ENCODE peak calls at places on chromosomes 4 and X, in four cellular contexts. One of them, this sample, is unnamed.

GRCh38 chrX:134676440-134676839 is 18.2 kb upstream of the PLAC1 start:
- DNase-seq in K562: no peak
- DNase-seq in GM12878: no peak
- DNase-seq in HepG2: no peak
- DNase-seq in this sample: peak; percentile 71

GRCh38 chrX:10615931-10616780 is 4.2 kb downstream of the MID1 start:
- DNase-seq in HepG2: no peak
- DNase-seq in K562: peak; percentile 25
- DNase-seq in GM12878: no peak
- DNase-seq in this sample: no peak

GRCh38 chr4:153488006-153488718 is 22.0 kb downstream of the TMEM131L start:
- DNase-seq in GM12878: peak; percentile 94
- DNase-seq in K562: no peak
- DNase-seq in HepG2: no peak
- DNase-seq in this sample: no peak

GRCh38 chrX:80576267-80576666 is 156.0 kb downstream of the TENT5D start:
- DNase-seq in K562: no peak
- DNase-seq in HepG2: no peak
- DNase-seq in GM12878: no peak
- DNase-seq in this sample: no peak

GRCh38 chrX:126701380-126701779 is 118.1 kb upstream of the PRR32 start:
- DNase-seq in K562: no peak
- DNase-seq in GM12878: no peak
- DNase-seq in HepG2: no peak
- DNase-seq in this sample: no peak

GRCh38 chr4:122762966-122763716 is 30.6 kb downstream of the BBS12 start:
- DNase-seq in HepG2: no peak
- DNase-seq in GM12878: no peak
- DNase-seq in K562: no peak
- DNase-seq in this sample: no peak

GRCh38 chr4:83219344-83219990 is 65.1 kb downstream of the COQ2 start:
- DNase-seq in GM12878: peak; percentile 77
- DNase-seq in HepG2: no peak
- DNase-seq in K562: no peak
- DNase-seq in this sample: no peak

GRCh38 chr4:176988226-176988625 is 195.5 kb upstream of the VEGFC start:
- DNase-seq in K562: no peak
- DNase-seq in HepG2: no peak
- DNase-seq in GM12878: no peak
- DNase-seq in this sample: peak; percentile 87

GRCh38 chr4:116024954-116025708 is 911.7 kb upstream of the NDST4 start:
- DNase-seq in K562: no peak
- DNase-seq in GM12878: no peak
- DNase-seq in HepG2: peak; percentile 3
- DNase-seq in this sample: no peak

GRCh38 chr4:158769175-158769831 is 477 bp downstream of the FNIP2 start:
- DNase-seq in GM12878: no peak
- DNase-seq in HepG2: no peak
- DNase-seq in K562: peak; percentile 61
- DNase-seq in this sample: no peak

GRCh38 chr4:11426716-11427115 is 2.0 kb downstream of the HS3ST1 start:
- DNase-seq in GM12878: no peak
- DNase-seq in K562: no peak
- DNase-seq in HepG2: no peak
- DNase-seq in this sample: no peak

GRCh38 chr4:164779811-164780216 is 25.9 kb downstream of the SMIM31 start:
- DNase-seq in K562: peak; percentile 26
- DNase-seq in HepG2: peak; percentile 13
- DNase-seq in GM12878: peak; percentile 30
- DNase-seq in this sample: peak; percentile 13

GRCh38 chr4:142607976-142608375 is 238.1 kb downstream of the INPP4B start:
- DNase-seq in GM12878: no peak
- DNase-seq in HepG2: no peak
- DNase-seq in K562: no peak
- DNase-seq in this sample: no peak

GRCh38 chr4:52904421-52904820 is 42.3 kb downstream of the RASL11B start:
- DNase-seq in K562: no peak
- DNase-seq in HepG2: no peak
- DNase-seq in GM12878: no peak
- DNase-seq in this sample: no peak

GRCh38 chrX:75968293-75968692 is 183.2 kb upstream of the MAGEE2 start:
- DNase-seq in GM12878: no peak
- DNase-seq in K562: no peak
- DNase-seq in HepG2: peak; percentile 3
- DNase-seq in this sample: no peak

GRCh38 chrX:51825432-51825831 is 68.0 kb upstream of the MAGED1 start:
- DNase-seq in GM12878: no peak
- DNase-seq in HepG2: no peak
- DNase-seq in K562: no peak
- DNase-seq in this sample: no peak

GRCh38 chr4:126364290-126364978 is 1049.7 kb downstream of the FAT4 start:
- DNase-seq in HepG2: no peak
- DNase-seq in GM12878: no peak
- DNase-seq in K562: no peak
- DNase-seq in this sample: no peak

GRCh38 chr4:185033950-185034349 is 15.7 kb downstream of the HELT start:
- DNase-seq in K562: no peak
- DNase-seq in HepG2: no peak
- DNase-seq in GM12878: peak; percentile 9
- DNase-seq in this sample: no peak

GRCh38 chr4:123477804-123478209 is 81.2 kb downstream of the SPRY1 start:
- DNase-seq in GM12878: no peak
- DNase-seq in HepG2: peak; percentile 41
- DNase-seq in K562: no peak
- DNase-seq in this sample: no peak

GRCh38 chr4:188619456-188620149 is 480.4 kb downstream of the TRIML1 start:
- DNase-seq in GM12878: no peak
- DNase-seq in K562: no peak
- DNase-seq in HepG2: no peak
- DNase-seq in this sample: no peak

GRCh38 chrX:94914235-94914634 is 1240.2 kb downstream of the FAM133A start:
- DNase-seq in GM12878: no peak
- DNase-seq in HepG2: no peak
- DNase-seq in K562: no peak
- DNase-seq in this sample: no peak

GRCh38 chr4:632391-632790 is 7.0 kb downstream of the PDE6B start:
- DNase-seq in HepG2: no peak
- DNase-seq in GM12878: no peak
- DNase-seq in K562: no peak
- DNase-seq in this sample: no peak

GRCh38 chrX:39427492-39428289 is 626.4 kb downstream of the MID1IP1 start:
- DNase-seq in K562: no peak
- DNase-seq in GM12878: no peak
- DNase-seq in HepG2: no peak
- DNase-seq in this sample: no peak

GRCh38 chr4:6909113-6909969 is at the start of gene TBC1D14:
- DNase-seq in HepG2: peak; percentile 74
- DNase-seq in K562: peak; percentile 96
- DNase-seq in GM12878: no peak
- DNase-seq in this sample: peak; percentile 80

GRCh38 chr4:15262396-15262795 is 165.4 kb upstream of the C1QTNF7 start:
- DNase-seq in GM12878: no peak
- DNase-seq in K562: no peak
- DNase-seq in HepG2: no peak
- DNase-seq in this sample: no peak

GRCh38 chrX:11105080-11105479 is 6.1 kb upstream of the HCCS start:
- DNase-seq in GM12878: no peak
- DNase-seq in K562: peak; percentile 14
- DNase-seq in HepG2: no peak
- DNase-seq in this sample: peak; percentile 6

GRCh38 chrX:153969904-153970397 is 1.7 kb downstream of the HCFC1 start:
- DNase-seq in GM12878: no peak
- DNase-seq in HepG2: no peak
- DNase-seq in K562: peak; percentile 30
- DNase-seq in this sample: no peak

GRCh38 chr4:95547708-95548471 is 883 bp downstream of the UNC5C start:
- DNase-seq in HepG2: no peak
- DNase-seq in K562: no peak
- DNase-seq in GM12878: no peak
- DNase-seq in this sample: no peak

GRCh38 chr4:17511041-17511949 is 595 bp downstream of the QDPR start:
- DNase-seq in GM12878: no peak
- DNase-seq in K562: peak; percentile 46
- DNase-seq in HepG2: peak; percentile 46
- DNase-seq in this sample: peak; percentile 46

GRCh38 chr4:13276357-13276756 is 207.8 kb downstream of the RAB28 start:
- DNase-seq in HepG2: no peak
- DNase-seq in K562: no peak
- DNase-seq in GM12878: no peak
- DNase-seq in this sample: no peak

GRCh38 chrX:133670394-133670793 is 255.1 kb upstream of the GPC4 start:
- DNase-seq in HepG2: no peak
- DNase-seq in GM12878: peak; percentile 1
- DNase-seq in K562: peak; percentile 33
- DNase-seq in this sample: peak; percentile 30

GRCh38 chr4:80948161-80948560 is 82.3 kb upstream of the BMP3 start:
- DNase-seq in HepG2: no peak
- DNase-seq in GM12878: no peak
- DNase-seq in K562: no peak
- DNase-seq in this sample: no peak

GRCh38 chrX:103343105-103343504 is 13.1 kb downstream of the TCEAL7 start:
- DNase-seq in K562: peak; percentile 16
- DNase-seq in GM12878: no peak
- DNase-seq in HepG2: no peak
- DNase-seq in this sample: peak; percentile 29
- TF ChIP-seq POLR2AphosphoS2 in K562: no peak
- TF ChIP-seq POLR2AphosphoS2 in GM12878: no peak
- TF ChIP-seq POLR2AphosphoS2 in HepG2: no peak
- TF ChIP-seq POLR2AphosphoS2 in this sample: no peak

GRCh38 chrX:107894038-107894437 is 68.4 kb downstream of the MID2 start:
- DNase-seq in GM12878: peak; percentile 20
- DNase-seq in K562: peak; percentile 47
- DNase-seq in HepG2: peak; percentile 47
- DNase-seq in this sample: peak; percentile 35
- TF ChIP-seq POLR2AphosphoS2 in GM12878: no peak
- TF ChIP-seq POLR2AphosphoS2 in K562: no peak
- TF ChIP-seq POLR2AphosphoS2 in HepG2: no peak
- TF ChIP-seq POLR2AphosphoS2 in this sample: no peak

DNA sequence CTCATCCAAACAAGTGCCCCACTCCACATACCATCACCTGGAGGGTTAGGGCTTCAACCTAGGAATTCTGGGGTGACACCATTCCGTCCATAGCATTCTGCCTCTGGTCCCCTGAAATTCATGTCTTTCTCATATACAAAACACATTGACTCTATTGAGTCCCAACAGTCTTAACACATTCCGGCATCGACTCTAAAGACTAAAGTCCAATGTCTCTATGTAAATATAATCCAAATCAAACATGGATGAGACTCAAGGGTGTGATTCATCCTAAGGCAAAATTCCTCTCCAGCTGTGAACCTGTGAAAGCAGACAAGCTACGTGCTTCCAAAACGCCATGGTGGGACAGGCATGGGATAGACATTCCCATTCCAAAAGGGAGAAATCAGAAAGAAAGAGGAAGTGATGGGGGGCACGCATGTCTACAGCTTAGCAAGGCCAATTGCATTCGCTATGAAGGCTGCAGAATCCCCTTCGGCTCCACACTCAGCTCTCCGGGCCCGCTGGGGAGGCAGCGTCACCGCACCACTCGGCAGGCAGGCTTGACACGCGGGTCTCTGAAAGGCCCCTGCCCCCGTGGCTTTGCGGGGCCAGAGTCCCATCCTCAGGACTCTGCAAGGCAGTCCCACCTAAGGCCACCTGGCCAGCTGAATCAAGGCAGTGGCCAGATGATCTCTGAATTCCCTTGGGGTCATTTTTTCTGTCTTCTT is 53.2 kb downstream of the ADRA2C start:
- DNase-seq in K562: no peak
- DNase-seq in HepG2: peak; percentile 94
- DNase-seq in GM12878: no peak
- DNase-seq in this sample: peak; percentile 36
- TF ChIP-seq POLR2AphosphoS2 in K562: no peak
- TF ChIP-seq POLR2AphosphoS2 in HepG2: no peak
- TF ChIP-seq POLR2AphosphoS2 in GM12878: no peak
- TF ChIP-seq POLR2AphosphoS2 in this sample: no peak

GRCh38 chrX:129566081-129566480 is 26.0 kb downstream of the OCRL start:
- DNase-seq in GM12878: no peak
- DNase-seq in K562: no peak
- DNase-seq in HepG2: no peak
- DNase-seq in this sample: no peak
- TF ChIP-seq POLR2AphosphoS2 in GM12878: no peak
- TF ChIP-seq POLR2AphosphoS2 in K562: no peak
- TF ChIP-seq POLR2AphosphoS2 in HepG2: no peak
- TF ChIP-seq POLR2AphosphoS2 in this sample: no peak

This sample was measured in A549.